ENCODE peak calls at places on chromosomes 3 and 15, in ten cellular contexts. W is PC-3, F is HCT116, B is HepG2, D is hepatocyte, Q is neural progenitor cell, V is DND-41, R is fibroblast of lung, A is GM23248, O is mammary epithelial cell. X is an unnamed sample.

GRCh38 chr3:135887220-135887619 is 78.3 kb upstream of the PPP2R3A start:
- DNase-seq in W (peak), F (peak), B (no peak), D (no peak), Q (no peak), V (no peak), R (peak), A (peak), O (peak), X (no peak)

GRCh38 chr3:194961555-194961954 is 275.9 kb downstream of the FAM43A start:
- DNase-seq in W (no peak), F (no peak), B (no peak), D (no peak), Q (no peak), V (no peak), R (no peak), A (peak), O (no peak), X (no peak)

GRCh38 chr15:50176869-50177268 is 5.1 kb upstream of the SLC27A2 start:
- DNase-seq in W (no peak), F (no peak), B (no peak), D (no peak), Q (no peak), V (no peak), R (peak), A (peak), O (peak), X (no peak)

GRCh38 chr15:28933710-28934445 is 48.1 kb downstream of the APBA2 start:
- DNase-seq in W (no peak), F (no peak), B (peak), D (no peak), Q (peak), V (no peak), R (peak), A (no peak), O (no peak), X (no peak)

GRCh38 chr3:72210248-72210647 is 425.3 kb upstream of the PROK2 start:
- DNase-seq in W (no peak), F (no peak), B (no peak), D (no peak), Q (no peak), V (no peak), R (peak), A (no peak), O (no peak), X (no peak)

GRCh38 chr3:195522254-195523023 is 20.7 kb downstream of the PPP1R2 start:
- DNase-seq in W (peak), F (no peak), B (no peak), D (peak), Q (peak), V (no peak), R (no peak), A (peak), O (no peak), X (peak)

GRCh38 chr3:193870376-193871092 is 265.4 kb upstream of the HES1 start:
- DNase-seq in W (peak), F (no peak), B (no peak), D (peak), Q (no peak), V (no peak), R (no peak), A (no peak), O (peak), X (peak)

GRCh38 chr3:73786346-73786807 is 161.6 kb upstream of the PDZRN3 start:
- DNase-seq in W (peak), F (no peak), B (no peak), D (peak), Q (no peak), V (no peak), R (peak), A (peak), O (peak), X (no peak)

GRCh38 chr15:64623347-64624024 is 151.9 kb downstream of the RBPMS2 start:
- DNase-seq in W (no peak), F (no peak), B (no peak), D (no peak), Q (no peak), V (no peak), R (no peak), A (no peak), O (no peak), X (no peak)

GRCh38 chr3:59320080-59320479 is 270.3 kb upstream of the CFAP20DC start:
- DNase-seq in W (peak), F (no peak), B (peak), D (peak), Q (peak), V (no peak), R (no peak), A (no peak), O (no peak), X (no peak)

GRCh38 chr3:184308744-184309143 is 5.7 kb upstream of the EIF4G1 start:
- DNase-seq in W (no peak), F (no peak), B (no peak), D (no peak), Q (no peak), V (no peak), R (no peak), A (no peak), O (no peak), X (no peak)

GRCh38 chr3:46812237-46812791 is 50.9 kb downstream of the MYL3 start:
- DNase-seq in W (no peak), F (no peak), B (no peak), D (peak), Q (peak), V (no peak), R (peak), A (peak), O (peak), X (peak)

GRCh38 chr3:18153571-18154173 is 271.5 kb downstream of the SATB1 start:
- DNase-seq in W (peak), F (peak), B (no peak), D (peak), Q (peak), V (no peak), R (peak), A (peak), O (peak), X (peak)

GRCh38 chr3:13452490-13453335 is 27.4 kb upstream of the HDAC11 start:
- DNase-seq in W (peak), F (peak), B (peak), D (peak), Q (peak), V (peak), R (peak), A (peak), O (peak), X (peak)

DNA sequence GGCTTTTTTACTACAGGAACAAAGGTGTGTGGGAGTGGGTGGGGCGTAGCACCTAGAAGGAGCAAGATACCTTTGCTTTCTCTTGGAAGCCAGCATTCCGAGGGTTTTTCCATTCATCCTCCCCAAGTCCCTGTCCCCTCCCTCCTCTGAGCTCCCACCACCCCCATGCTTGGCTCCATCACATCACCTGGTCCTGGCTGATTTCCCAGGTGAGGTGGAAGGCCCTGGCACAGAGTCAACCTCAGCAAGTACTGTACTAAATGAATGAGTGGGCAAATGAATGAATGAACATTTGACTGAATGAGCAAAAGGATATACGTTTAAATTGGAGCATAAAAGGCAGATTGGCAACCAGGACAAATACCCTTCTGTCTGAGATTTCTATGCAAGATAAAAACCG is 45.4 kb downstream of the DZIP1L start:
- DNase-seq in W (peak), F (no peak), B (no peak), D (no peak), Q (no peak), V (no peak), R (no peak), A (no peak), O (no peak), X (no peak)
- TF ChIP-seq EZH2 in W (no peak), F (no peak), B (no peak), D (no peak), Q (no peak), V (no peak), R (no peak), A (no peak), O (no peak), X (no peak)

GRCh38 chr15:74362482-74362881 is 5.0 kb downstream of the CYP11A1 start:
- DNase-seq in W (no peak), F (no peak), B (no peak), D (no peak), Q (no peak), V (no peak), R (no peak), A (no peak), O (no peak), X (no peak)
- H3K27ac ChIP-seq in W (no peak), F (no peak), B (no peak), D (no peak), Q (no peak), V (no peak), R (no peak), A (no peak), O (no peak), X (no peak)

DNA sequence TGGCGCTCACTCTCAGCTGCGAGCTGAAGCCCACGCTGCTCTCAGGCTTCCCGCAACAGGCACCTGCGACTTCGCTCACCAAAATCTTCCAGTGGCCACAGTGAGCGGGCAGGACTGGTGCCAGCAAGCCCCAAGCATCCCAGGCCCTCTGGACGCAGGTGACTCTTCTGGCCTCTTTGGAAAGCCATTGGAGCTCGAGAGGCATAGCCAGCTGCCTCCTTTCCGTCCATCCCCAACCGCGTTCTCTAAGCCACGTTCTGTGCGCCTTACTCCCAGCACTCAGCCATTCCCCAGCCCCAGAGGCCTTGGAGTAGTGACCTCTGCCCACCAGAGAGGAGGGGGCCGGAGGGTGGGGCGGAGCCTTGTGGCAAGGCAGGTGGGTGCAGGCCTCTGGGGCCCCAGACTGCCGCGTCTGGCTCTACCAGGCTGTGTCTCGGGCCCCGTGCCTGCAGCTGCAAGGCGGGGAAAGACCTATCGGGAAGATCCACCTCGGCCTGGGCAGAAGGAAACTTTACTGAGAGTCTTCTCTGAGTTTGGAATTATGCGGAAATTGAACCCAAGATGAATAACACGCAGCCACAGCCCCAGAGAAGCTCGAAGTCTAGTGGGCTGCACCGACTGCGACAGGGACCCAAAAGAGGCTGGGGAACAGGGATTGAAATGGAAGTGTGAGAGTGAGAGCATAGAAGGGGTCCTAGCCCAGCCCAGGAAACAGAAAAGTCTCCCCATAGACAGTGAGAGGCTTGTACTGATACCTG is 3.6 kb upstream of the SOX14 start:
- DNase-seq in W (no peak), F (no peak), B (no peak), D (no peak), Q (peak), V (no peak), R (no peak), A (no peak), O (no peak), X (peak)
- TF ChIP-seq EZH2 in W (no peak), F (no peak), B (no peak), D (peak), Q (peak), V (no peak), R (no peak), A (no peak), O (no peak), X (peak)

DNA sequence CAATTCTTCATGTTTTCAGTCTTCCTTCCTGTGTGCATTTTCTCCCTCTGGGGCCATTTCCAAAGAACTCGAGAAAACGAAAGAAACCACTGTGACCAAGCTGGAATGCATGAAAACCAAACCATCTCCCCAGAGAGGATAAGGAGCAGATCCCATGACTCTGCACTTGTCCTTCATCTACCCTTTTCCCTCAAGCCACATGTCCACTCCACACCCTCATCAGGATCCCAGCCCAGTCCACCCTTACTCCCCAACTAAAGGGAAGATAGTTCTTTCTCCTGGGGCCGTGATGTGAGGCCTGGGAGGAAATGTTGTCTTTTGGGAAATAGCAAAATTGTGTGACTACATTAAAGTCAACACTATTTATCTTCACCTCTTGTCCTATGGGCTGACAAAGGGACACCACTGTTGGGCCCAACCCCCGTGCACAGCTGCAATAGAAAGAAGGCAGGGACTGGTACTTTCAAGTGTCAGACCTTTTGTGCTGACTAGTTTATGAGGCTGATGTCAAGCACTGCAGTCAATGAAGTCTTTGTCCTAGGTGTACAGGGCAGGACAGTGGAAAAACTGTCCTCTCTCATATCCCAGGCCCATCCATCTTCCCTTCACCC is 487.2 kb upstream of the NR2F2 start:
- DNase-seq in W (no peak), F (no peak), B (no peak), D (no peak), Q (no peak), V (peak), R (peak), A (peak), O (no peak), X (no peak)
- H3K27ac ChIP-seq in W (no peak), F (no peak), B (no peak), D (no peak), Q (peak), V (peak), R (peak), A (no peak), O (no peak), X (no peak)

DNA sequence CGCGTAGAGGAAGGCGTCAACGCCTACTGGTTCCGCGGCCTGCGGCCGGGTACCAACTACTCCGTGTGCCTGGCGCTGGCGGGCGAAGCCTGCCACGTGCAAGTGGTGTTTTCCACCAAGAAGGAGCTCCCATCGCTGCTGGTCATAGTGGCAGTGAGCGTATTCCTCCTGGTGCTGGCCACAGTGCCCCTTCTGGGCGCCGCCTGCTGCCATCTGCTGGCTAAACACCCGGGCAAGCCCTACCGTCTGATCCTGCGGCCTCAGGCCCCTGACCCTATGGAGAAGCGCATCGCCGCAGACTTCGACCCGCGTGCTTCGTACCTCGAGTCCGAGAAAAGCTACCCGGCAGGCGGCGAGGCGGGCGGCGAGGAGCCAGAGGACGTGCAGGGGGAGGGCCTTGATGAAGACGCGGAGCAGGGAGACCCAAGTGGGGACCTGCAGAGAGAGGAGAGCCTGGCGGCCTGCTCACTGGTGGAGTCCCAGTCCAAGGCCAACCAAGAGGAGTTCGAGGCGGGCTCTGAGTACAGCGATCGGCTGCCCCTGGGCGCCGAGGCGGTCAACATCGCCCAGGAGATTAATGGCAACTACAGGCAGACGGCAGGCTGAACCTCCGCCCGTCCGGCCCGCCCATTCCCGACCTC is 4.1 kb downstream of the ISLR2 start:
- DNase-seq in W (no peak), F (no peak), B (no peak), D (peak), Q (peak), V (no peak), R (peak), A (peak), O (no peak), X (peak)
- TF ChIP-seq EZH2 in W (no peak), F (no peak), B (no peak), D (peak), Q (peak), V (no peak), R (peak), A (no peak), O (no peak), X (peak)

DNA sequence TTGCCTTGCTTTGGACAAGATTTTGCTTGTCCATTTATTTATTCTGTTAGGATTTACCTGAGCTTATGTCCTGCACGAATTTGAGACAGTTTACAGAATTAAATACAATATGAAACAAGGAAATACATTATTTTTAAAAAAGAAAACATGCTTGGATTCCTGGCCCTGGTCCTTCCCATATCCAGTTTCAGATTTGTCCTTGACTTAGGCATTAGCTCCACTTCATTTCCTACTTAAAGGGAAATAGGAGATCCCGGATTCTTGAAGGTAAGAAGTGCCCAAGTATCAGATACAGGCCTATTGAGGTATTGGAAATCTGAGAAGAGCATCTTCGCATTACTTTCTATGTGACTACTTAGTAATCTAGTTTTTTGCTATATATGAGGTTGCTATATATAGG is 672.0 kb downstream of the SI start:
- DNase-seq in W (no peak), F (no peak), B (no peak), D (no peak), Q (no peak), V (no peak), R (no peak), A (no peak), O (no peak), X (no peak)
- H3K27ac ChIP-seq in W (no peak), F (no peak), B (no peak), D (no peak), Q (no peak), V (no peak), R (no peak), A (no peak), O (no peak), X (no peak)

GRCh38 chr3:43948013-43948412 is 257.3 kb downstream of the ABHD5 start:
- DNase-seq in W (peak), F (no peak), B (no peak), D (no peak), Q (no peak), V (no peak), R (peak), A (no peak), O (peak), X (no peak)
- TF ChIP-seq EZH2 in W (no peak), F (no peak), B (no peak), D (no peak), Q (no peak), V (no peak), R (no peak), A (no peak), O (no peak), X (no peak)

X was measured in GM23338.